ENCODE peak calls at places on chromosomes 6 and 20, in seven cellular contexts. S is LHCN-M2, Z is activated T-cell treated with anti-CD3 and anti-CD28 coated beads for 24 hours, T is HepG2, D is NCI-H524, G is A673, F is NCI-H1105 treated with DMSO at 0.1 percent for 48 hours. M is an unnamed sample.
A peak's percentile ranks its signal among the peaks of the same experiment; 100 is the strongest.

GRCh38 chr6:64774881-64775280 is 932.1 kb downstream of the EYS start:
- DNase-seq in Z (no peak), D (no peak), T (no peak), S (no peak), G (no peak), F (no peak), M (no peak)

GRCh38 chr20:433300-433975 is 25.3 kb downstream of the RBCK1 start:
- DNase-seq in G (no peak), F (no peak), T (no peak), D (no peak), S (peak; percentile 30), Z (peak; percentile 68), M (no peak)

GRCh38 chr6:43970913-43971775 is 156.1 kb downstream of the MRPL14 start:
- DNase-seq in S (no peak), D (no peak), T (no peak), F (no peak), Z (no peak), G (no peak), M (peak; percentile 87)

GRCh38 chr6:119110601-119111548 is 32.4 kb upstream of the FAM184A start:
- DNase-seq in T (peak; percentile 69), G (peak; percentile 64), F (peak; percentile 69), Z (peak; percentile 51), S (peak; percentile 46), D (peak; percentile 77), M (peak; percentile 23)

GRCh38 chr6:169723991-169724553 is at the start of gene PHF10:
- DNase-seq in S (peak; percentile 20), Z (peak; percentile 15), G (peak; percentile 61), T (no peak), F (peak; percentile 53), D (peak; percentile 41), M (no peak)

GRCh38 chr20:50186151-50186885 is 4.3 kb upstream of the CEBPB start:
- DNase-seq in T (peak; percentile 89), D (peak; percentile 87), S (peak; percentile 78), Z (peak; percentile 80), G (peak; percentile 91), F (peak; percentile 69), M (peak; percentile 92)

GRCh38 chr6:138965291-138965874 is 22.7 kb downstream of the REPS1 start:
- DNase-seq in G (no peak), Z (no peak), T (no peak), S (no peak), F (peak; percentile 50), D (no peak), M (no peak)

GRCh38 chr6:50884364-50884763 is 65.7 kb downstream of the TFAP2B start:
- DNase-seq in S (no peak), F (no peak), G (no peak), T (no peak), D (no peak), Z (no peak), M (no peak)

GRCh38 chr6:11921017-11921438 is 91.1 kb upstream of the HIVEP1 start:
- DNase-seq in G (peak; percentile 17), Z (no peak), D (no peak), T (no peak), F (no peak), S (peak; percentile 88), M (no peak)

GRCh38 chr6:6683964-6684363 is 95.4 kb downstream of the LY86 start:
- DNase-seq in S (no peak), Z (no peak), F (no peak), G (no peak), T (peak; percentile 77), D (no peak), M (no peak)

GRCh38 chr6:68238097-68238597 is 396.9 kb upstream of the ADGRB3 start:
- DNase-seq in Z (no peak), T (no peak), S (peak; percentile 78), D (peak; percentile 6), F (no peak), G (peak; percentile 71), M (no peak)

GRCh38 chr6:123526128-123526527 is 110.6 kb downstream of the TRDN start:
- DNase-seq in D (no peak), G (no peak), Z (no peak), F (no peak), S (no peak), T (no peak), M (no peak)

GRCh38 chr6:35678021-35678654 is 10.6 kb downstream of the FKBP5 start:
- DNase-seq in F (no peak), D (no peak), Z (no peak), T (no peak), G (no peak), S (peak; percentile 83), M (no peak)

GRCh38 chr6:111573892-111574800 is 31.5 kb downstream of the TRAF3IP2 start:
- DNase-seq in F (no peak), Z (no peak), T (no peak), S (peak; percentile 85), G (peak; percentile 75), D (no peak), M (no peak)

GRCh38 chr6:156934054-156934424 is 156.9 kb downstream of the ARID1B start:
- DNase-seq in G (no peak), S (no peak), Z (no peak), F (peak; percentile 93), T (no peak), D (no peak), M (no peak)

GRCh38 chr6:42294759-42295158 is 77.1 kb upstream of the MRPS10 start:
- DNase-seq in G (no peak), T (peak; percentile 34), Z (no peak), D (no peak), S (peak; percentile 90), F (no peak), M (no peak)

GRCh38 chr6:44569931-44570385 is 182.5 kb downstream of the CDC5L start:
- DNase-seq in G (no peak), F (no peak), Z (no peak), S (peak; percentile 48), T (no peak), D (no peak), M (peak; percentile 32)

GRCh38 chr6:109595998-109596397 is 95.0 kb downstream of the AK9 start:
- DNase-seq in T (peak; percentile 26), Z (no peak), D (peak; percentile 48), S (peak; percentile 20), G (peak; percentile 42), F (no peak), M (no peak)

GRCh38 chr6:5132741-5133140 is 47.6 kb downstream of the PPP1R3G start:
- DNase-seq in Z (no peak), D (no peak), S (peak; percentile 42), F (no peak), T (no peak), G (peak; percentile 54), M (peak; percentile 20)

GRCh38 chr6:21593927-21594421 is 423 bp downstream of the SOX4 start:
- DNase-seq in F (no peak), S (peak; percentile 73), T (peak; percentile 25), G (peak; percentile 77), Z (peak; percentile 10), D (peak; percentile 66), M (no peak)

GRCh38 chr6:30334077-30334476 is 7.3 kb downstream of the TRIM39 start:
- DNase-seq in G (no peak), F (no peak), D (no peak), S (no peak), Z (no peak), T (no peak), M (no peak)

GRCh38 chr6:127554435-127555006 is 22.5 kb upstream of the C6orf58 start:
- DNase-seq in S (peak; percentile 45), Z (no peak), F (peak; percentile 67), D (peak; percentile 83), G (peak; percentile 61), T (peak; percentile 46), M (no peak)

GRCh38 chr6:21103626-21104224 is 489.8 kb upstream of the SOX4 start:
- DNase-seq in D (no peak), T (peak; percentile 72), G (no peak), S (peak; percentile 15), F (peak; percentile 80), Z (no peak), M (no peak)

GRCh38 chr6:35590622-35591066 is 77.9 kb upstream of the TULP1 start:
- DNase-seq in F (no peak), Z (no peak), S (peak; percentile 80), T (no peak), D (no peak), G (no peak), M (no peak)

GRCh38 chr6:7215140-7215539 is 97.9 kb downstream of the SSR1 start:
- DNase-seq in Z (no peak), G (no peak), F (no peak), T (peak; percentile 46), S (peak; percentile 95), D (no peak), M (no peak)

GRCh38 chr6:4971851-4972250 is 32.0 kb downstream of the RPP40 start:
- DNase-seq in S (no peak), G (no peak), T (no peak), Z (no peak), F (no peak), D (no peak), M (no peak)

GRCh38 chr6:117615981-117616961 is 14.0 kb upstream of the GOPC start:
- DNase-seq in T (no peak), F (no peak), G (no peak), D (no peak), Z (peak; percentile 35), S (peak; percentile 82), M (no peak)

GRCh38 chr20:9166153-9166780 is 97.4 kb downstream of the PLCB4 start:
- DNase-seq in T (no peak), F (no peak), S (no peak), G (no peak), D (no peak), Z (no peak), M (no peak)

GRCh38 chr20:46070215-46070910 is 19.4 kb downstream of the NCOA5 start:
- DNase-seq in G (no peak), F (no peak), Z (no peak), S (peak; percentile 66), T (no peak), D (no peak), M (no peak)

GRCh38 chr6:83019741-83020140 is 45.9 kb downstream of the UBE3D start:
- DNase-seq in F (no peak), G (no peak), Z (no peak), D (no peak), T (no peak), S (peak; percentile 38), M (no peak)

GRCh38 chr6:154874684-154875594 is 120.2 kb upstream of the TIAM2 start:
- DNase-seq in D (no peak), S (no peak), G (no peak), T (peak; percentile 64), Z (no peak), F (no peak), M (no peak)

GRCh38 chr6:150841697-150842096 is 23.8 kb upstream of the MTHFD1L start:
- DNase-seq in G (no peak), T (no peak), S (no peak), F (peak; percentile 4), D (no peak), Z (no peak), M (no peak)

GRCh38 chr6:80022803-80023202 is 18.4 kb downstream of the TTK start:
- DNase-seq in F (no peak), G (no peak), D (no peak), Z (no peak), T (no peak), S (peak; percentile 35), M (no peak)

GRCh38 chr20:63488331-63489251 is 10.3 kb downstream of the EEF1A2 start:
- DNase-seq in S (no peak), F (no peak), D (no peak), G (no peak), T (no peak), Z (no peak), M (no peak)

GRCh38 chr20:10553326-10553984 is 118.3 kb downstream of the SLX4IP start:
- DNase-seq in G (peak; percentile 86), D (peak; percentile 69), Z (peak; percentile 23), T (peak; percentile 84), S (peak; percentile 72), F (peak; percentile 60), M (peak; percentile 46)

GRCh38 chr20:50865591-50865990 is 65.6 kb downstream of the ADNP start:
- DNase-seq in Z (no peak), T (no peak), S (peak; percentile 43), D (no peak), F (no peak), G (no peak), M (no peak)